ENCODE peak calls at places on chromosomes 2 and 18, in nine cellular contexts. T is LoVo, H is Right ventricle myocardium inferior, A is hippocampal formation, Y is EH, P is DMS53, F is epithelial cell of esophagus, S is NCI-H2081, J is ureter. R is an unnamed sample.

GRCh38 chr2:101770672-101771071 is 73.2 kb downstream of the MAP4K4 start:
- DNase-seq in T (peak), H (no peak), A (no peak), Y (peak), P (peak), F (peak), S (no peak), J (no peak), R (peak)

GRCh38 chr2:218326315-218326714 is 30.3 kb upstream of the CATIP start:
- DNase-seq in T (no peak), H (no peak), A (no peak), Y (no peak), P (no peak), F (no peak), S (no peak), J (no peak), R (no peak)

GRCh38 chr18:13264091-13264777 is 45.7 kb downstream of the LDLRAD4 start:
- DNase-seq in T (no peak), H (peak), A (no peak), Y (no peak), P (no peak), F (no peak), S (no peak), J (peak), R (no peak)

GRCh38 chr2:55779459-55780421 is 86.1 kb upstream of the PNPT1 start:
- DNase-seq in T (peak), H (no peak), A (no peak), Y (peak), P (peak), F (peak), S (no peak), J (peak), R (no peak)

GRCh38 chr2:224594840-224595239 is 9.7 kb upstream of the CUL3 start:
- DNase-seq in T (no peak), H (no peak), A (no peak), Y (peak), P (no peak), F (peak), S (no peak), J (no peak), R (no peak)

GRCh38 chr2:68251855-68252406 is 401 bp downstream of the PPP3R1 start:
- DNase-seq in T (no peak), H (no peak), A (no peak), Y (peak), P (peak), F (peak), S (no peak), J (peak), R (no peak)

GRCh38 chr2:10079192-10079930 is 850 bp downstream of the CYS1 start:
- DNase-seq in T (no peak), H (peak), A (peak), Y (peak), P (peak), F (peak), S (peak), J (no peak), R (peak)

GRCh38 chr2:120770641-120771040 is 35.0 kb downstream of the GLI2 start:
- DNase-seq in T (no peak), H (peak), A (no peak), Y (no peak), P (no peak), F (no peak), S (no peak), J (no peak), R (no peak)

GRCh38 chr2:215693269-215693998 is 257.6 kb upstream of the FN1 start:
- DNase-seq in T (no peak), H (no peak), A (no peak), Y (peak), P (peak), F (peak), S (no peak), J (no peak), R (no peak)

GRCh38 chr2:169036717-169037450 is 5.8 kb upstream of the ABCB11 start:
- DNase-seq in T (no peak), H (no peak), A (no peak), Y (no peak), P (no peak), F (peak), S (no peak), J (no peak), R (no peak)

GRCh38 chr18:50297621-50298442 is 10.3 kb upstream of the CXXC1 start:
- DNase-seq in T (no peak), H (peak), A (peak), Y (peak), P (peak), F (peak), S (peak), J (peak), R (no peak)

GRCh38 chr18:42544901-42545300 is 570.6 kb downstream of the RIT2 start:
- DNase-seq in T (no peak), H (no peak), A (no peak), Y (no peak), P (no peak), F (no peak), S (no peak), J (no peak), R (no peak)

GRCh38 chr18:3814840-3815239 is 364.9 kb downstream of the TGIF1 start:
- DNase-seq in T (no peak), H (no peak), A (no peak), Y (peak), P (no peak), F (peak), S (no peak), J (no peak), R (no peak)

GRCh38 chr2:113217455-113218282 is 43.9 kb downstream of the PSD4 start:
- DNase-seq in T (peak), H (no peak), A (no peak), Y (no peak), P (no peak), F (no peak), S (no peak), J (no peak), R (no peak)

GRCh38 chr2:212124597-212124996 is 414.0 kb downstream of the ERBB4 start:
- DNase-seq in T (no peak), H (no peak), A (no peak), Y (no peak), P (peak), F (peak), S (no peak), J (no peak), R (no peak)

GRCh38 chr2:188937228-188938220 is 36.6 kb upstream of the COL3A1 start:
- DNase-seq in T (no peak), H (no peak), A (no peak), Y (peak), P (no peak), F (no peak), S (no peak), J (no peak), R (no peak)

GRCh38 chr2:109123586-109124201 is 5.3 kb upstream of the SH3RF3 start:
- DNase-seq in T (no peak), H (no peak), A (no peak), Y (no peak), P (peak), F (no peak), S (no peak), J (no peak), R (no peak)

GRCh38 chr18:48896875-48897511 is 53.8 kb downstream of the SMAD7 start:
- DNase-seq in T (peak), H (peak), A (peak), Y (peak), P (no peak), F (no peak), S (no peak), J (no peak), R (no peak)

GRCh38 chr18:48940854-48941531 is 9.8 kb downstream of the SMAD7 start:
- DNase-seq in T (no peak), H (no peak), A (no peak), Y (no peak), P (no peak), F (no peak), S (no peak), J (no peak), R (no peak)

GRCh38 chr2:144452169-144453038 is 67.5 kb downstream of the ZEB2 start:
- DNase-seq in T (no peak), H (no peak), A (no peak), Y (peak), P (no peak), F (peak), S (peak), J (no peak), R (no peak)

GRCh38 chr2:28753043-28753683 is 1.5 kb downstream of the PPP1CB start:
- DNase-seq in T (peak), H (no peak), A (peak), Y (peak), P (peak), F (peak), S (no peak), J (no peak), R (peak)

GRCh38 chr18:46324556-46324955 is 220.4 kb downstream of the HAUS1 start:
- DNase-seq in T (peak), H (no peak), A (peak), Y (peak), P (peak), F (peak), S (no peak), J (no peak), R (peak)

GRCh38 chr2:71505086-71505769 is 51.9 kb downstream of the DYSF start:
- DNase-seq in T (no peak), H (no peak), A (no peak), Y (peak), P (peak), F (no peak), S (no peak), J (no peak), R (peak)

GRCh38 chr18:2281523-2282199 is 289.6 kb downstream of the METTL4 start:
- DNase-seq in T (no peak), H (peak), A (no peak), Y (no peak), P (peak), F (no peak), S (no peak), J (no peak), R (no peak)

GRCh38 chr2:30301551-30301950 is 70.2 kb downstream of the LBH start:
- DNase-seq in T (no peak), H (no peak), A (no peak), Y (peak), P (no peak), F (peak), S (no peak), J (no peak), R (no peak)

GRCh38 chr2:74413001-74413698 is 8.3 kb downstream of the C2orf81 start:
- DNase-seq in T (no peak), H (no peak), A (no peak), Y (no peak), P (no peak), F (no peak), S (no peak), J (no peak), R (no peak)

GRCh38 chr2:28674062-28674712 is 77.4 kb upstream of the PPP1CB start:
- DNase-seq in T (no peak), H (no peak), A (no peak), Y (peak), P (no peak), F (no peak), S (no peak), J (no peak), R (no peak)

GRCh38 chr2:1219901-1220691 is 193.2 kb upstream of the TPO start:
- DNase-seq in T (no peak), H (no peak), A (no peak), Y (peak), P (no peak), F (no peak), S (no peak), J (no peak), R (no peak)

GRCh38 chr2:178157574-178157973 is 36.7 kb upstream of the OSBPL6 start:
- DNase-seq in T (no peak), H (no peak), A (no peak), Y (no peak), P (no peak), F (peak), S (no peak), J (no peak), R (no peak)

GRCh38 chr2:168343586-168343985 is 96.2 kb upstream of the STK39 start:
- DNase-seq in T (no peak), H (no peak), A (no peak), Y (peak), P (no peak), F (peak), S (no peak), J (no peak), R (no peak)

GRCh38 chr2:230418341-230419016 is 2.5 kb downstream of the SP100 start:
- DNase-seq in T (no peak), H (no peak), A (no peak), Y (peak), P (no peak), F (peak), S (no peak), J (no peak), R (no peak)

GRCh38 chr2:13536941-13537340 is 820.2 kb downstream of the TRIB2 start:
- DNase-seq in T (no peak), H (no peak), A (no peak), Y (no peak), P (no peak), F (no peak), S (no peak), J (no peak), R (no peak)

GRCh38 chr2:180524458-180524857 is 455.9 kb upstream of the UBE2E3 start:
- DNase-seq in T (no peak), H (no peak), A (no peak), Y (peak), P (no peak), F (no peak), S (no peak), J (no peak), R (peak)

GRCh38 chr18:10235553-10235952 is 218.9 kb upstream of the APCDD1 start:
- DNase-seq in T (no peak), H (no peak), A (no peak), Y (peak), P (no peak), F (no peak), S (no peak), J (peak), R (no peak)

GRCh38 chr18:49723648-49724180 is 89.6 kb downstream of the ACAA2 start:
- DNase-seq in T (peak), H (no peak), A (no peak), Y (peak), P (no peak), F (peak), S (no peak), J (no peak), R (no peak)

GRCh38 chr18:56565596-56566355 is 72.6 kb downstream of the TXNL1 start:
- DNase-seq in T (no peak), H (no peak), A (no peak), Y (peak), P (no peak), F (peak), S (no peak), J (no peak), R (no peak)

R was measured in NCI-H2171 treated with DMSO at 0.1 percent for 48 hours.